ENCODE peak calls at places on chromosomes 12 and 14, in four cellular contexts. X is OCI-LY7, T is HCT116, L is iPS DF 6.9. F is an unnamed sample.

GRCh38 chr12:2402180-2402579 is 349.4 kb downstream of the CACNA1C start:
- DNase-seq in X (no peak), T (no peak), L (no peak), F (no peak)

GRCh38 chr14:88695873-88696272 is 96.9 kb downstream of the EML5 start:
- DNase-seq in X (no peak), T (no peak), L (no peak), F (no peak)

GRCh38 chr14:51449666-51450061 is 202.0 kb upstream of the FRMD6 start:
- DNase-seq in X (no peak), T (no peak), L (no peak), F (no peak)

GRCh38 chr12:112107728-112108447 is 695 bp downstream of the NAA25 start:
- DNase-seq in X (peak; percentile 51), T (no peak), L (no peak), F (no peak)

GRCh38 chr12:29270001-29270400 is 111.0 kb downstream of the ERGIC2 start:
- DNase-seq in X (no peak), T (no peak), L (no peak), F (no peak)

GRCh38 chr12:31846405-31846804 is 112.8 kb upstream of the RESF1 start:
- DNase-seq in X (no peak), T (no peak), L (no peak), F (no peak)

GRCh38 chr14:76719664-76720063 is 41.6 kb upstream of the VASH1 start:
- DNase-seq in X (no peak), T (no peak), L (no peak), F (no peak)

GRCh38 chr14:31950760-31951637 is 126.1 kb upstream of the ARHGAP5 start:
- DNase-seq in X (no peak), T (no peak), L (no peak), F (no peak)

GRCh38 chr12:76083761-76084276 is 666 bp downstream of the NAP1L1 start:
- DNase-seq in X (peak; percentile 76), T (no peak), L (peak; percentile 39), F (peak; percentile 82)

GRCh38 chr14:104597576-104597975 is 7.0 kb downstream of the TMEM179 start:
- DNase-seq in X (no peak), T (no peak), L (no peak), F (no peak)

GRCh38 chr12:78684419-78684818 is 180.2 kb upstream of the SYT1 start:
- DNase-seq in X (no peak), T (no peak), L (no peak), F (no peak)

GRCh38 chr12:1776139-1776975 is 44.0 kb upstream of the LRTM2 start:
- DNase-seq in X (no peak), T (no peak), L (no peak), F (no peak)

GRCh38 chr12:132133952-132134652 is 10.0 kb downstream of the DDX51 start:
- DNase-seq in X (no peak), T (no peak), L (no peak), F (no peak)

GRCh38 chr12:126389961-126390360 is 1324.7 kb downstream of the AACS start:
- DNase-seq in X (no peak), T (no peak), L (no peak), F (no peak)

GRCh38 chr12:57583008-57583831 is 7.8 kb upstream of the PIP4K2C start:
- DNase-seq in X (peak; percentile 94), T (peak; percentile 76), L (peak; percentile 84), F (peak; percentile 24)

GRCh38 chr14:99566390-99567354 is 37.3 kb downstream of the CCDC85C start:
- DNase-seq in X (no peak), T (no peak), L (no peak), F (no peak)

GRCh38 chr14:100142073-100143040 is 17.1 kb downstream of the DEGS2 start:
- DNase-seq in X (no peak), T (no peak), L (no peak), F (no peak)

GRCh38 chr12:117686911-117687377 is 281.8 kb downstream of the KSR2 start:
- DNase-seq in X (no peak), T (peak; percentile 76), L (no peak), F (no peak)

GRCh38 chr12:76952995-76953394 is 74.2 kb upstream of the CSRP2 start:
- DNase-seq in X (no peak), T (peak; percentile 27), L (no peak), F (no peak)

GRCh38 chr14:44960146-44960545 is 1.6 kb downstream of the KLHL28 start:
- DNase-seq in X (peak; percentile 18), T (no peak), L (no peak), F (no peak)

GRCh38 chr14:65444230-65444629 is 31.7 kb downstream of the FUT8 start:
- DNase-seq in X (no peak), T (no peak), L (no peak), F (no peak)

GRCh38 chr14:54512393-54512792 is 2.7 kb downstream of the CGRRF1 start:
- DNase-seq in X (no peak), T (no peak), L (no peak), F (no peak)

GRCh38 chr14:33435911-33436310 is 497.2 kb downstream of the NPAS3 start:
- DNase-seq in X (no peak), T (no peak), L (no peak), F (no peak)

GRCh38 chr14:99821519-99822165 is 28.4 kb downstream of the EML1 start:
- DNase-seq in X (no peak), T (no peak), L (no peak), F (no peak)

GRCh38 chr12:110104188-110104969 is 19.8 kb upstream of the IFT81 start:
- DNase-seq in X (no peak), T (no peak), L (no peak), F (no peak)

GRCh38 chr12:112112423-112113132 is 4.0 kb upstream of the NAA25 start:
- DNase-seq in X (no peak), T (peak; percentile 84), L (no peak), F (no peak)

GRCh38 chr12:123905319-123905925 is 67.2 kb downstream of the CCDC92 start:
- DNase-seq in X (peak; percentile 56), T (peak; percentile 51), L (no peak), F (no peak)

GRCh38 chr12:53050426-53051057 is 677 bp downstream of the TNS2 start:
- DNase-seq in X (no peak), T (no peak), L (no peak), F (no peak)
- H3K4me3 ChIP-seq in X (no peak overlapping the region), T (peak overlapping the region; percentile 53), L (no peak overlapping the region), F (no peak overlapping the region)

GRCh38 chr14:59478540-59478939 is 5.7 kb downstream of the L3HYPDH start:
- DNase-seq in X (no peak), T (no peak), L (no peak), F (no peak)

GRCh38 chr14:59474172-59474571 is 9.0 kb upstream of the GPR135 start:
- DNase-seq in X (no peak), T (no peak), L (no peak), F (no peak)

GRCh38 chr14:59481407-59482119 is 2.6 kb downstream of the L3HYPDH start:
- DNase-seq in X (no peak), T (no peak), L (no peak), F (no peak)

GRCh38 chr14:59475709-59476108 is 8.5 kb downstream of the L3HYPDH start:
- DNase-seq in X (no peak), T (no peak), L (no peak), F (no peak)
- H3K36me3 ChIP-seq in X (peaks cover 63% of the 10 kb centered on the region), T (peaks cover 32% of the 10 kb centered on the region), L (no peaks in the 10 kb centered on the region), F (peaks cover 4% of the 10 kb centered on the region)

DNA sequence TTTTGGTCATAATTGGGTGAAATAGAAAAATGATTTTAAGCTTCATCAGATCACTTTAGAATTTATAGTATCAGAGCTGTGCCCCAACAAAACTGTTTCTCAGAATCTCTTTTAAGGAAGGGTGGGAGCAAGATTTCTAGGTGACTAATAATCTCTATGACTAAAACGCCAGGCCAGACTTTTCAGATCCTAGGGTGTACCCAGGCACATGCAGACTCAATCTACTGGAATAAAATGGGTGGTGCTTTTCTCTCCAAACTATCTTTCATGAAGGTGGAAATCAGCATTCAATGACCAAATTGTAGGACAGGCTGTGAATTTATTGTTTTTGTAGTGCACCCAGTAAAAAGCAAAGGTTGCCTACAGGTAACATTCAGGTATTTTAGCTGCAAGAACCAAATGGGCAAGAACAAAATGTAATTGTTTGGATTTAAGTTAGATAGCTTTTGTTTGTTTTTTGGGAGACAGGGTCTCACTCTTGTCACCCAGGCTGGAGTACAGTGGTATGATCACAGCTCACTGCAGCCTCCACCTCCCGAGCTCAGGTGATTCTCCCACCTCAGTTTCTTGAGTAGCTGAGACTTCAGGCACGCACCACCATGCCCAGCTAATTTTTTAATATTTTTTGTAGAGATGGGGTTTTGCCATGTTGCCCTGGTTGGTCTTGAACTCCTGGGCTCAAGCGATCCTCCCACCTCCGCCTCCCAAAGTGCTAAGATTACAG is 49.5 kb downstream of the PPP2R5C start:
- DNase-seq in X (no peak), T (no peak), L (no peak), F (no peak)
- H3K4me3 ChIP-seq in X (peak overlapping the region; percentile 88), T (peak overlapping the region; percentile 75), L (no peak overlapping the region), F (peak overlapping the region; percentile 92)

DNA sequence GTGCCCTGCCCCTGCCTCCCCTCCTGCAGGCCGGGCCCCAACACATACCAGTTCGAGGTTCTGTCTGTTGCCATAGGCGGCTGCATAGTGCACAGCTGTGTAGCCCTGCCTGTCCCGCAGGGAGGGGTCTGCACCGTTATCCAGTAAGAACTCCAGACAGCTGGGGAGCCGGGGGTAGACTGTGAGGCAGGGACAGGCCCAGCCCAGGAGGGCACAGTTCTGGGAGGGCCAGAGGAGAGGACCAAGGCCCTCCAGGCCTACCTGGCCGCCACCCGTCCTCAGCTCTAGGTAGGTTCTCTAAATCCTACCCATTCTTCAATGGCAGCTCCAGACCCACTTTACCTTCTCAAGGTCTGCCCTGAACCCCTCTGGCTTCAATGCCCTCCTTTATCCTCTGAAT is 9.5 kb downstream of the ANKRD52 start:
- DNase-seq in X (no peak), T (no peak), L (no peak), F (no peak)
- H3K36me3 ChIP-seq in X (peaks cover 79% of the 10 kb centered on the region), T (peaks cover 57% of the 10 kb centered on the region), L (peaks cover 50% of the 10 kb centered on the region), F (peaks cover 49% of the 10 kb centered on the region)

F was measured in GM06990.